ENCODE peak calls at places on chromosome 1, in six cellular contexts. O, L, Y, E, W and V are unnamed samples.

GRCh38 chr1:50080904-50081586 is 27.7 kb upstream of the ELAVL4 start:
- DNase-seq in O (peak; percentile 64), L (peak; percentile 18), Y (no peak), E (no peak), W (no peak), V (peak; percentile 45)

GRCh38 chr1:212132040-212132439 is 96.5 kb downstream of the DTL start:
- DNase-seq in O (no peak), L (no peak), Y (no peak), E (no peak), W (no peak), V (no peak)

GRCh38 chr1:207007352-207008033 is 25.1 kb downstream of the C1orf116 start:
- DNase-seq in O (peak; percentile 100), L (no peak), Y (no peak), E (no peak), W (peak; percentile 70), V (peak; percentile 44)

GRCh38 chr1:37875833-37876232 is 16.4 kb upstream of the MTF1 start:
- DNase-seq in O (peak; percentile 42), L (no peak), Y (no peak), E (no peak), W (no peak), V (no peak)

GRCh38 chr1:204410764-204411450 is 710 bp downstream of the PPP1R15B start:
- DNase-seq in O (peak; percentile 52), L (peak; percentile 59), Y (no peak), E (no peak), W (no peak), V (peak; percentile 35)

GRCh38 chr1:71796044-71796443 is 486.3 kb downstream of the NEGR1 start:
- DNase-seq in O (peak; percentile 22), L (no peak), Y (no peak), E (no peak), W (no peak), V (no peak)

GRCh38 chr1:87958201-87958600 is 629.5 kb downstream of the LMO4 start:
- DNase-seq in O (no peak), L (no peak), Y (no peak), E (no peak), W (no peak), V (no peak)

GRCh38 chr1:20358761-20359263 is 68.1 kb downstream of the VWA5B1 start:
- DNase-seq in O (peak; percentile 64), L (peak; percentile 90), Y (no peak), E (no peak), W (peak; percentile 44), V (peak; percentile 11)

GRCh38 chr1:209787551-209787950 is 3.2 kb upstream of the C1orf74 start:
- DNase-seq in O (peak; percentile 50), L (peak; percentile 62), Y (no peak), E (no peak), W (no peak), V (no peak)

GRCh38 chr1:154326546-154327465 is 1.5 kb downstream of the ATP8B2 start:
- DNase-seq in O (peak; percentile 62), L (peak; percentile 52), Y (no peak), E (no peak), W (no peak), V (peak; percentile 18)

GRCh38 chr1:28370220-28371010 is 875 bp downstream of the PHACTR4 start:
- DNase-seq in O (peak; percentile 55), L (peak; percentile 47), Y (no peak), E (peak; percentile 3), W (no peak), V (peak; percentile 68)

GRCh38 chr1:27591622-27592021 is 12.3 kb downstream of the AHDC1 start:
- DNase-seq in O (no peak), L (no peak), Y (no peak), E (no peak), W (no peak), V (peak; percentile 56)

GRCh38 chr1:27891196-27891889 is 19.0 kb downstream of the THEMIS2 start:
- DNase-seq in O (no peak), L (no peak), Y (no peak), E (peak; percentile 38), W (no peak), V (no peak)

GRCh38 chr1:57474097-57474750 is 50.4 kb upstream of the DAB1 start:
- DNase-seq in O (no peak), L (no peak), Y (no peak), E (no peak), W (peak; percentile 10), V (peak; percentile 81)

GRCh38 chr1:20588634-20589225 is at the start of gene CDA:
- DNase-seq in O (peak; percentile 89), L (peak; percentile 76), Y (no peak), E (no peak), W (no peak), V (no peak)

GRCh38 chr1:79667848-79668696 is 661.5 kb upstream of the ADGRL4 start:
- DNase-seq in O (no peak), L (no peak), Y (no peak), E (no peak), W (no peak), V (no peak)

GRCh38 chr1:25523512-25523911 is 19.9 kb upstream of the LDLRAP1 start:
- DNase-seq in O (peak; percentile 44), L (no peak), Y (no peak), E (no peak), W (no peak), V (no peak)

GRCh38 chr1:159929155-159930051 is 4.1 kb upstream of the TAGLN2 start:
- DNase-seq in O (no peak), L (no peak), Y (no peak), E (no peak), W (no peak), V (no peak)

GRCh38 chr1:119740261-119740660 is 28.4 kb downstream of the HMGCS2 start:
- DNase-seq in O (no peak), L (no peak), Y (no peak), E (no peak), W (no peak), V (no peak)

GRCh38 chr1:6208723-6209660 is 3.1 kb downstream of the RNF207 start:
- DNase-seq in O (no peak), L (peak; percentile 37), Y (no peak), E (no peak), W (no peak), V (peak; percentile 79)

GRCh38 chr1:228799929-228800328 is 64.7 kb downstream of the RHOU start:
- DNase-seq in O (no peak), L (no peak), Y (no peak), E (no peak), W (no peak), V (no peak)

GRCh38 chr1:15803380-15803779 is 4.1 kb downstream of the UQCRHL start:
- DNase-seq in O (peak; percentile 59), L (no peak), Y (no peak), E (no peak), W (no peak), V (peak; percentile 57)

GRCh38 chr1:119674835-119675289 is 26.8 kb upstream of the ZNF697 start:
- DNase-seq in O (peak; percentile 90), L (peak; percentile 52), Y (no peak), E (no peak), W (no peak), V (peak; percentile 95)

GRCh38 chr1:7624791-7625355 is 146.2 kb upstream of the VAMP3 start:
- DNase-seq in O (no peak), L (no peak), Y (no peak), E (no peak), W (no peak), V (no peak)
- H3K27me3 ChIP-seq in O (peaks cover 99% of the 10 kb centered on the region), L (no peaks in the 10 kb centered on the region), Y (no peaks in the 10 kb centered on the region), E (peaks cover 11% of the 10 kb centered on the region), W (peaks cover 52% of the 10 kb centered on the region), V (peaks cover 76% of the 10 kb centered on the region)

GRCh38 chr1:40384413-40384762 is 10.9 kb downstream of the SMAP2 start:
- DNase-seq in O (peak; percentile 61), L (no peak), Y (no peak), E (no peak), W (no peak), V (no peak)
- H3K27ac ChIP-seq in O (peak overlapping the region; percentile 99), L (peak overlapping the region; percentile 83), Y (peak overlapping the region; percentile 71), E (peak overlapping the region; percentile 95), W (no peak overlapping the region), V (peak overlapping the region; percentile 93)

GRCh38 chr1:178781549-178781948 is 56.5 kb downstream of the RALGPS2 start:
- DNase-seq in O (no peak), L (no peak), Y (no peak), E (no peak), W (no peak), V (no peak)
- H3K27me3 ChIP-seq in O (no peaks in the 10 kb centered on the region), L (no peaks in the 10 kb centered on the region), Y (no peaks in the 10 kb centered on the region), E (no peaks in the 10 kb centered on the region), W (no peaks in the 10 kb centered on the region), V (no peaks in the 10 kb centered on the region)

DNA sequence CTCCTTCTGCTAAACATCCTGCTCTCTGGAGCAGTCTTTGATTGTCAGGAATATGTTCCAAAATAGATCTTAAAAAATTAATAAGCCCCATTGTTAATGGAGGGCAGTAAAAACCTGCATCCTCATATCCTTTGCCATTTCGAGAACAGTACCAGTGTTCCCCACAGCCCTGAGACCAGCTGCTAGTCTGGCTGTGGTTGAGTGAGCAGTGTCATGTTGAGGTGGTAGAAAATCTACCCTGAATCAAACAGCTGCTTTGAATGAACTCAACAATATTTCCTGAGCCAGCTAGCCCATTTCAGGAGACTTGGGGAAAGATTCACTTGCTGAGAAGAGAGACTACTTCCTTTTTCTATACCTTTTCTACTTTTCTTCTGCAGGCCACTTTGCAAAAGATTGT is 24.4 kb downstream of the FABP3 start:
- DNase-seq in O (no peak), L (no peak), Y (no peak), E (no peak), W (no peak), V (no peak)
- H3K27ac ChIP-seq in O (no peak overlapping the region), L (no peak overlapping the region), Y (no peak overlapping the region), E (no peak overlapping the region), W (no peak overlapping the region), V (no peak overlapping the region)

GRCh38 chr1:53739109-53739681 is at the start of gene GLIS1:
- DNase-seq in O (peak; percentile 91), L (peak; percentile 81), Y (no peak), E (peak; percentile 6), W (no peak), V (peak; percentile 81)
- H3K27me3 ChIP-seq in O (no peaks in the 10 kb centered on the region), L (peaks cover 38% of the 10 kb centered on the region), Y (peaks cover 13% of the 10 kb centered on the region), E (peaks cover 51% of the 10 kb centered on the region), W (no peaks in the 10 kb centered on the region), V (peaks cover 36% of the 10 kb centered on the region)

GRCh38 chr1:23114424-23115079 is 54.1 kb downstream of the LUZP1 start:
- DNase-seq in O (no peak), L (no peak), Y (no peak), E (no peak), W (no peak), V (no peak)
- H3K27ac ChIP-seq in O (no peak overlapping the region), L (no peak overlapping the region), Y (peak overlapping the region; percentile 31), E (no peak overlapping the region), W (no peak overlapping the region), V (no peak overlapping the region)

DNA sequence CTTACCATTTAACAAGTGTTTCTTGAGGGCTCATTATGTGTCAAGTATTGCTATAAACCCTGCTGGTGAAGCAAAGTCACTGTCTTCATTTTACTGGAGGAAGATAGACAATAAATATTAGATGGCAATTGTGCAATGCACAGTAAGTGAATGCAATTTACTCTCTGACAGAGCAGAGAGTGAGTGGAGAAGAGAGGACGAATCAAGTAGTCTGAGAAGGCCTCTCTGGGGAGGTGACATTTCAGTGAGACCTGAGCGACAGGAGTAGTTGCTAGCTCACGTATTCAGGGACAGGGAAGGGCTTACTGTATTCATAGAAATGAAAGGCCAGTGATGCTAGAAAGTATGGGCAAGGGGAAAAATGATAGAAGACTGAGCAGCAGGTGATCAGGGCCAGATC is 1.2 kb upstream of the NMNAT2 start:
- DNase-seq in O (no peak), L (no peak), Y (no peak), E (no peak), W (no peak), V (no peak)
- H3K27me3 ChIP-seq in O (no peaks in the 10 kb centered on the region), L (peaks cover 49% of the 10 kb centered on the region), Y (peaks cover 9% of the 10 kb centered on the region), E (peaks cover 70% of the 10 kb centered on the region), W (peaks cover 30% of the 10 kb centered on the region), V (peaks cover 95% of the 10 kb centered on the region)